ENCODE peak calls at places on chromosomes 4 and X, in seven cellular contexts. M, C, A, B, F, G and R are unnamed samples.

GRCh38 chr4:79607979-79608378 is 200.0 kb upstream of the GK2 start:
- DNase-seq in B (no peak), C (no peak), M (no peak), G (no peak), A (no peak), F (no peak), R (no peak)

GRCh38 chr4:147580396-147580795 is 36.8 kb upstream of the TMEM184C start:
- DNase-seq in C (no peak), A (no peak), G (no peak), F (no peak), B (no peak), M (no peak), R (peak)

GRCh38 chrX:105477351-105477750 is 256.9 kb upstream of the TEX13A start:
- DNase-seq in M (no peak), G (no peak), A (no peak), C (no peak), B (peak), F (no peak), R (no peak)

GRCh38 chr4:37822220-37822619 is 4.3 kb upstream of the PGM2 start:
- DNase-seq in G (no peak), C (no peak), M (no peak), B (peak), F (no peak), A (no peak), R (no peak)

GRCh38 chr4:136662539-136662938 is 869.8 kb downstream of the PCDH18 start:
- DNase-seq in C (no peak), B (no peak), G (no peak), F (no peak), M (no peak), A (no peak), R (no peak)

GRCh38 chr4:101941816-101942358 is 151.4 kb downstream of the BANK1 start:
- DNase-seq in G (no peak), B (no peak), A (no peak), C (no peak), M (no peak), F (no peak), R (no peak)

GRCh38 chr4:8509311-8509950 is 68.9 kb downstream of the TRMT44 start:
- DNase-seq in F (no peak), C (no peak), B (no peak), G (no peak), A (no peak), M (no peak), R (no peak)

GRCh38 chrX:17621566-17622270 is 115.6 kb upstream of the SCML1 start:
- DNase-seq in M (no peak), G (no peak), A (no peak), C (no peak), B (no peak), F (no peak), R (no peak)